ENCODE peak calls at places on chromosomes 2 and 18, in eight cellular contexts. H is body of pancreas, G is MM.1S, T is mammary epithelial cell, K is SJSA1, M is PC-9, I is GM23338, J is heart right ventricle. V is an unnamed sample. For H3K36me3, the result is how much of the 10 kb centered on the place peaks cover.

GRCh38 chr2:202064206-202064880 is 8.7 kb upstream of the KIAA2012 start:
- DNase-seq in K (peak), J (peak), I (peak), M (peak), G (no peak), H (no peak), T (peak), V (peak)

GRCh38 chr2:101149241-101150192 is 1.7 kb downstream of the TBC1D8 start:
- DNase-seq in G (no peak), T (peak), K (no peak), J (no peak), I (peak), M (peak), H (peak), V (peak)

GRCh38 chr2:130261970-130262760 is 63.9 kb upstream of the TUBA3E start:
- DNase-seq in M (no peak), H (no peak), J (no peak), I (no peak), T (peak), G (no peak), K (no peak), V (no peak)

GRCh38 chr18:59917422-59917821 is 17.6 kb downstream of the PMAIP1 start:
- DNase-seq in T (peak), J (no peak), M (peak), G (no peak), I (peak), H (no peak), K (peak), V (peak)

GRCh38 chr2:174183076-174183475 is 65.3 kb downstream of the OLA1 start:
- DNase-seq in G (no peak), K (no peak), T (no peak), H (no peak), J (no peak), M (no peak), I (no peak), V (no peak)

GRCh38 chr2:198136142-198136541 is 331.7 kb downstream of the PLCL1 start:
- DNase-seq in H (no peak), J (no peak), I (no peak), T (no peak), G (no peak), M (no peak), K (no peak), V (no peak)

GRCh38 chr2:151237422-151238012 is 24.1 kb downstream of the RBM43 start:
- DNase-seq in K (no peak), M (peak), J (no peak), T (peak), H (no peak), I (peak), G (no peak), V (peak)

GRCh38 chr2:19120941-19121750 is 237.3 kb downstream of the OSR1 start:
- DNase-seq in K (peak), I (no peak), T (peak), G (no peak), M (peak), J (no peak), H (no peak), V (peak)

GRCh38 chr2:209422191-209422754 is 1.6 kb upstream of the MAP2 start:
- DNase-seq in T (peak), J (no peak), M (no peak), H (no peak), I (no peak), K (no peak), G (no peak), V (no peak)

GRCh38 chr2:102592601-102593000 is 26.8 kb upstream of the SLC9A2 start:
- DNase-seq in K (no peak), I (peak), H (peak), G (no peak), T (no peak), J (no peak), M (no peak), V (peak)

GRCh38 chr2:84641016-84641415 is 124.7 kb downstream of the DNAH6 start:
- DNase-seq in J (no peak), I (no peak), T (no peak), G (no peak), K (no peak), H (no peak), M (no peak), V (no peak)

GRCh38 chr2:157190151-157190550 is 67.4 kb upstream of the GALNT5 start:
- DNase-seq in M (no peak), J (no peak), G (no peak), T (peak), K (peak), I (no peak), H (no peak), V (peak)

GRCh38 chr2:206392118-206392517 is 51.2 kb upstream of the ADAM23 start:
- DNase-seq in M (peak), H (no peak), G (peak), I (peak), J (no peak), K (peak), T (peak), V (peak)

GRCh38 chr2:109128466-109129355 is at the start of gene SH3RF3:
- DNase-seq in J (peak), T (peak), M (no peak), G (peak), H (peak), K (peak), I (peak), V (peak)

DNA sequence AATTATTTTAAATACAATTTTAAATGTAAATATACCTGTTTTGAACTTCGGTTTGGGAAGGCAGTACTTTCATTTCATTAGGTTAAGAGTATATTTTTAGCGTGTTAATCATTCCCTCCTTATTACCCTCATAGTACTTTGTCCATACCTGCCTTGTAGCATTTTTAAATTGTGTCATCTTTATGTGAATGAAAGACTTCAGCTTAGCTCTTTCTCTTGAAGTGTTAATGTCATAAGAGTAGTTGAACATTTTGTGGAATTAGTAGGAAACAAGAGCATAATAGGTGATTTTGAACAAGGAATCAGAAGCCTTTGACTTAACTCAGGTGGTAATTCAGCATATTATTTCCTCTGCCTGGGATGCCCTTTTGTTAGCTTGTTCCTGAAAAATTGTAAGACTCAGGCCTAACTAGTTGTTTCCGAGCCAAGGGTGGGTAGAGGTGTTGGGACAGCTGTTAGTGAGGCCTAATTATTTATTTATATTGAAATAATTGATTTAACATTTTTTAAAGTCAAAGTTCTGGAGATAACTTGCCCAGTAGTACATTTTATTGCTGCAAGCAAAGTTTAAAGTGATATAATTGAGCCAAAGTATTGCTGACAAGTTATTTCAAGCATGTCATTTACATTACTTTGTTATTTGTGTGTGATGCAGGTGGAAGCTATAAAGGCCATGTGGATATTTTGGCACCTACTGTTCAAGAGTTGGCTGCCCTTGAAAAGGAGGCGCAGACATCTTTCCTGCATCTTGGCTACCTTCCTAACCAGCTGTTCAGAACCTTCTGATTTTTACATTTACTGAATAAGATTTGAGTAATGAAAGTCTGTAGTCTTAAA is 38.7 kb downstream of the DDX1 start:
- DNase-seq in M (no peak), J (no peak), K (no peak), I (no peak), H (no peak), G (no peak), T (no peak), V (no peak)
- H3K36me3 ChIP-seq in M (under half), J (half or more), K (half or more), I (half or more), H (under half), G (under half), T (under half), V (under half)

DNA sequence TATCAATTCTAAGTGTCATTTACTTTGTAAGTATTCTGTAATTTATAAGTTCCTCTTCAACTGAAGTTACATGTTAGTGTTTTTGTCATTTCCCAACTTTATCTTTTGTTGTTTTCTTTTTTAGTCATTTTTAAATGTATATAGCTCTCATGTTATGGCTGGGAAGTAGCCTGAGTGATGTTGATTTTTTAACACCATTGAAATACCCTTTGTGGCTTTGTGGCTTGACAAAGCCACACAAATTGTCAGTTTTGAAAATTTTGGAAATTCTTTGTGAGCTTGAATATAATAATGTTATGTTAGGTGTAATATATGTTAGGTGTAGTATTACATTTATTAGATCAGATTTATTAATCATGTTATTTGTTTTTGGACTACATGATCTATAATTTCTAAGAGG is 16.7 kb downstream of the DNAJC10 start:
- DNase-seq in H (no peak), K (no peak), T (no peak), M (no peak), I (no peak), J (no peak), G (no peak), V (no peak)
- H3K36me3 ChIP-seq in H (under half), K (under half), T (under half), M (half or more), I (under half), J (half or more), G (under half), V (half or more)

DNA sequence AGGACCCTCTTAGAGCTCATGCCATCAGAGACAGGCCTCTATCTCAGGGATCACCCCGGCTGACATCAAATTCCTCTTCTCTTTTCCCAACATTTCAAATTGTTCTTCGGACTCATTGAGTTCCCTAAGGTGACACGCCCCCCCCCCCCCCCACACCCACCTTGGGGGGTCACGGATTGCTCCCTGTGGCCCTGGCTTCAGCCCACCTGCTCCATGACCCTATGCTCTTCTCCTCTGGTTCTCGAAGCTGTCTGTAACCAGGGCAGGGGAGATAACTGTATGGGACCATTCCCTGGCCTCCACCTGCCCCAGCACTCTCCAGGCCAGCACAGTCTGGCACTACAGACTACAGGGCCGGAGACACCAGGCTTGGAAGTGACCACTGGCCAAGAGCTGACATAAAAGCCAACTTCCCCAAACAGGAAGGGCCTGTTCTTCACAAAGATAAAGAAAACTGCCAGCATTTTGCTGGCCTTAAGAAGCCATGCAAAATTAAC is 7.1 kb downstream of the MTERF4 start:
- DNase-seq in J (no peak), M (no peak), I (no peak), K (no peak), G (no peak), T (no peak), H (no peak), V (no peak)
- H3K36me3 ChIP-seq in J (half or more), M (under half), I (under half), K (half or more), G (under half), T (under half), H (under half), V (under half)

GRCh38 chr18:79695856-79696850 is 16.6 kb downstream of the CTDP1 start:
- DNase-seq in M (no peak), I (no peak), H (no peak), J (no peak), T (no peak), G (no peak), K (no peak), V (no peak)
- H3K36me3 ChIP-seq in M (under half), I (under half), H (under half), J (half or more), T (under half), G (under half), K (half or more), V (half or more)

GRCh38 chr2:190988910-190989309 is 25.1 kb downstream of the STAT1 start:
- DNase-seq in K (no peak), M (no peak), H (no peak), T (no peak), I (no peak), G (no peak), J (no peak), V (no peak)

GRCh38 chr2:190993292-190993643 is 20.7 kb downstream of the STAT1 start:
- DNase-seq in H (no peak), T (no peak), I (no peak), G (no peak), M (no peak), J (no peak), K (no peak), V (no peak)

GRCh38 chr2:190987938-190988337 is 26.0 kb downstream of the STAT1 start:
- DNase-seq in G (no peak), H (no peak), J (no peak), K (no peak), I (no peak), M (no peak), T (no peak), V (no peak)

GRCh38 chr2:190987116-190987515 is 26.9 kb downstream of the STAT1 start:
- DNase-seq in M (no peak), J (no peak), K (no peak), G (no peak), T (no peak), I (no peak), H (no peak), V (no peak)

DNA sequence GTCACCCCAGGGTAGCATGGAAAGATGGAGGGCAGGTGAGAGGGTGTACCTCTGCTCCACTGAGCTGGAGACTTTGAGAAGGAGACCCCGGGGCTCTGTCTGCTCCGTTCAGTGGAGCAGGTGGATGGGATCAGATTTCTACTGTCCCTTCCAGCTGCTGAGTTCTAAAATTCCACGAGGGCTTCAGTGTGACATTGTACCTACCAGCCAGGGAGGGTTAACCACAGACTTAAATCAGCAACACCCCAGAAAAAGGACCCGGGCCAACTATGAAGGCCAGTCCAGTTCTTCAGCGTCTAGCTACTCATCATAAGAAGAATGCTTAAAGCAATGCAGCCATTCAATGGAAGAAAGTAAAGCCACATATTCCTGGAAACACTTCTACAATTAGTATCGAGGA is 23.8 kb downstream of the STAT1 start:
- DNase-seq in G (no peak), K (no peak), M (no peak), T (no peak), I (no peak), H (no peak), J (no peak), V (no peak)
- H3K36me3 ChIP-seq in G (under half), K (half or more), M (under half), T (under half), I (under half), H (under half), J (half or more), V (half or more)

DNA sequence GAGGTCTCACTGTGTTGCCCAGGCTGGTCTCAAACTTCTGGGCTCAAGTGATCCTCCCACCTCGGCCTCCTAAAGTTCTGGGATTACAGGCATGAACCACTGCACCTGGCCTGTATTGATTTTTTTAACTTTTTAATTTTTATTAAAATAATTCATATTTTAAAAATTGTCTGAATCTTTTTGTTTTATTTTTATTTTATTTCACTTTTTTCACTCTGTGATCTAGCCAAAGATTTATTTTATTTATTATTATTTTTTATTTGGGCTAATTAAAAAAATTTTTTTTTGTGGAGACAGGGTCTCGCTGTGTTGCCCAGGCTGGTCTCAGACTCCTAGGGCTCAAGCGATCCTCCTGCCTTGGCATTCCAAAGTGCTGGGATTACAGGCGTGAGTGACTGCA is 14.1 kb downstream of the UGGT1 start:
- DNase-seq in K (no peak), T (no peak), M (no peak), G (no peak), J (no peak), I (no peak), H (no peak), V (no peak)
- H3K36me3 ChIP-seq in K (half or more), T (under half), M (under half), G (under half), J (half or more), I (under half), H (under half), V (half or more)

GRCh38 chr2:232683368-232683767 is 13.8 kb upstream of the GIGYF2 start:
- DNase-seq in K (no peak), M (peak), J (no peak), G (no peak), H (no peak), T (no peak), I (no peak), V (peak)
- H3K36me3 ChIP-seq in K (under half), M (under half), J (under half), G (under half), H (under half), T (under half), I (under half), V (under half)

GRCh38 chr18:38900445-38900844 is 1334.8 kb upstream of the CELF4 start:
- DNase-seq in I (no peak), H (no peak), G (no peak), J (no peak), T (peak), K (no peak), M (no peak), V (no peak)
- H3K36me3 ChIP-seq in I (under half), H (under half), G (under half), J (under half), T (under half), K (under half), M (under half), V (under half)